ENCODE peak calls at places on chromosome 2, in five cellular contexts. Z is mucosa of descending colon; S is CD4-positive, alpha-beta memory T cell; K is cardiac muscle cell; D is heart right ventricle. U is an unnamed sample.

GRCh38 chr2:98608962-98609604 is 694 bp downstream of the UNC50 start:
- DNase-seq in S (peak), Z (peak), D (peak), K (peak), U (peak)

GRCh38 chr2:20579866-20580265 is 71.0 kb downstream of the HS1BP3 start:
- DNase-seq in S (no peak), Z (no peak), K (peak), D (peak), U (no peak)

GRCh38 chr2:48248251-48248933 is 281.6 kb upstream of the STON1 start:
- DNase-seq in K (peak), Z (no peak), S (no peak), D (no peak), U (peak)

GRCh38 chr2:136117909-136118818 is at the start of gene CXCR4:
- DNase-seq in Z (peak), K (peak), S (peak), D (peak), U (peak)

GRCh38 chr2:6556755-6557154 is 309.0 kb downstream of the CMPK2 start:
- DNase-seq in Z (no peak), D (no peak), K (no peak), S (no peak), U (peak)

GRCh38 chr2:72940786-72941185 is 23.5 kb downstream of the EMX1 start:
- DNase-seq in S (no peak), K (peak), Z (no peak), D (no peak), U (peak)

GRCh38 chr2:228063558-228063957 is 117.9 kb downstream of the SPHKAP start:
- DNase-seq in D (no peak), S (no peak), Z (no peak), K (no peak), U (no peak)

GRCh38 chr2:43453771-43454170 is 142.1 kb downstream of the THADA start:
- DNase-seq in K (no peak), D (no peak), Z (no peak), S (no peak), U (no peak)

GRCh38 chr2:64354857-64355680 is 98.9 kb upstream of the LGALSL start:
- DNase-seq in Z (no peak), K (peak), S (no peak), D (no peak), U (peak)

GRCh38 chr2:236366406-236366805 is 102.2 kb upstream of the ASB18 start:
- DNase-seq in D (no peak), Z (no peak), S (peak), K (no peak), U (no peak)

GRCh38 chr2:71559080-71559827 is 105.9 kb downstream of the DYSF start:
- DNase-seq in S (no peak), Z (no peak), K (no peak), D (no peak), U (no peak)

GRCh38 chr2:105797298-105797819 is 52.6 kb downstream of the NCK2 start:
- DNase-seq in K (peak), D (no peak), S (peak), Z (no peak), U (peak)

GRCh38 chr2:216354236-216354788 is 18.0 kb downstream of the MARCHF4 start:
- DNase-seq in K (peak), D (no peak), Z (no peak), S (no peak), U (no peak)

GRCh38 chr2:38723173-38723572 is 28.0 kb downstream of the SRSF7 start:
- DNase-seq in Z (no peak), D (no peak), S (no peak), K (no peak), U (no peak)

GRCh38 chr2:109129356-109129920 is 433 bp downstream of the SH3RF3 start:
- DNase-seq in D (peak), S (no peak), Z (peak), K (peak), U (peak)

GRCh38 chr2:205107810-205108209 is 562.5 kb downstream of the PARD3B start:
- DNase-seq in D (no peak), S (no peak), K (no peak), Z (no peak), U (no peak)

GRCh38 chr2:47504174-47504810 is 101.3 kb downstream of the MSH2 start:
- DNase-seq in D (no peak), S (no peak), Z (no peak), K (no peak), U (no peak)

DNA sequence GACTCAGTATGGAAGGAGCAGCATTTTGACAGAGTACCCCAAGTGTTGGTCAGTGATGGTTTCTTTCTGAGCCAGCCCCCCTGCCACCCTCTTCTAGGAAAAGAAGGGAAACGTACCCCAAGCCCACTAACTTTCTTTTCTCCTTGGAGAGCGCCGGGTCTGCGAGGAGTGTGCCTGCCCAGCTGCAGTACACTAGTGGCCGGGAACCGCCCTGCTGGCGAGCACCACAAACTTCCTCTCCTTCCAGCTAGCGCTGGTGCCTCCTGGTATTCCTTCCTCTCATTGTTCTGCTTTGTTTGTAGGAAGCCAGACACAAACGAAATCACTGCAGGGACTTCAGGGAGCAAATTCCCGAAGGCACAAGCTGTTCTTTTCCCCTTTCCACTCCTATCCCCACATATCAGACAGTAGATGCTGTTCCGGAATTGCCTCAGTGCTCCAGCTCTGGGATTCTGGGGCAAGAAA is 1.8 kb downstream of the CCDC85A start:
- DNase-seq in D (peak), S (no peak), Z (peak), K (peak), U (peak)
- H3K4me3 ChIP-seq in D (peak), S (no peak), Z (no peak), K (peak), U (peak)

GRCh38 chr2:189577108-189577507 is 3.5 kb downstream of the SLC40A1 start:
- DNase-seq in S (no peak), Z (no peak), K (no peak), D (no peak), U (no peak)
- H3K4me3 ChIP-seq in S (no peak), Z (no peak), K (no peak), D (peak), U (no peak)

GRCh38 chr2:113390133-113390849 is 47.2 kb upstream of the ZNG1B start:
- DNase-seq in Z (no peak), K (peak), S (peak), D (no peak), U (peak)
- H3K4me3 ChIP-seq in Z (no peak), K (no peak), S (peak), D (peak), U (peak)

GRCh38 chr2:4381049-4381448 is 677.7 kb downstream of the DCDC2C start:
- DNase-seq in K (no peak), S (no peak), Z (no peak), D (no peak), U (no peak)
- H3K4me3 ChIP-seq in K (no peak), S (no peak), Z (no peak), D (no peak), U (no peak)

GRCh38 chr2:45568935-45569334 is 42.1 kb downstream of the SRBD1 start:
- DNase-seq in S (no peak), D (no peak), K (peak), Z (no peak), U (no peak)

GRCh38 chr2:45567288-45567963 is 43.6 kb downstream of the SRBD1 start:
- DNase-seq in S (no peak), D (no peak), Z (peak), K (no peak), U (no peak)

GRCh38 chr2:45570671-45571334 is 40.3 kb downstream of the SRBD1 start:
- DNase-seq in D (no peak), K (peak), Z (no peak), S (no peak), U (no peak)

GRCh38 chr2:45571940-45572339 is 39.1 kb downstream of the SRBD1 start:
- DNase-seq in Z (no peak), K (no peak), D (no peak), S (no peak), U (no peak)

GRCh38 chr2:45567974-45568789 is 42.9 kb downstream of the SRBD1 start:
- DNase-seq in Z (no peak), S (no peak), K (peak), D (no peak), U (no peak)
- H3K4me3 ChIP-seq in Z (no peak), S (peak), K (no peak), D (peak), U (no peak)

GRCh38 chr2:142973822-142974207 is 96.4 kb downstream of the KYNU start:
- DNase-seq in Z (no peak), D (no peak), K (no peak), S (no peak), U (no peak)
- H3K4me3 ChIP-seq in Z (no peak), D (no peak), K (no peak), S (no peak), U (no peak)

GRCh38 chr2:197307933-197308521 is 2.6 kb downstream of the ANKRD44 start:
- DNase-seq in D (no peak), K (no peak), S (no peak), Z (no peak), U (no peak)

GRCh38 chr2:197308635-197309368 is 1.8 kb downstream of the ANKRD44 start:
- DNase-seq in Z (no peak), D (no peak), S (no peak), K (no peak), U (no peak)

GRCh38 chr2:197306691-197307030 is 3.9 kb downstream of the ANKRD44 start:
- DNase-seq in S (peak), D (peak), K (no peak), Z (no peak), U (peak)

GRCh38 chr2:197306024-197306690 is 4.4 kb downstream of the ANKRD44 start:
- DNase-seq in S (no peak), Z (no peak), K (no peak), D (no peak), U (no peak)

DNA sequence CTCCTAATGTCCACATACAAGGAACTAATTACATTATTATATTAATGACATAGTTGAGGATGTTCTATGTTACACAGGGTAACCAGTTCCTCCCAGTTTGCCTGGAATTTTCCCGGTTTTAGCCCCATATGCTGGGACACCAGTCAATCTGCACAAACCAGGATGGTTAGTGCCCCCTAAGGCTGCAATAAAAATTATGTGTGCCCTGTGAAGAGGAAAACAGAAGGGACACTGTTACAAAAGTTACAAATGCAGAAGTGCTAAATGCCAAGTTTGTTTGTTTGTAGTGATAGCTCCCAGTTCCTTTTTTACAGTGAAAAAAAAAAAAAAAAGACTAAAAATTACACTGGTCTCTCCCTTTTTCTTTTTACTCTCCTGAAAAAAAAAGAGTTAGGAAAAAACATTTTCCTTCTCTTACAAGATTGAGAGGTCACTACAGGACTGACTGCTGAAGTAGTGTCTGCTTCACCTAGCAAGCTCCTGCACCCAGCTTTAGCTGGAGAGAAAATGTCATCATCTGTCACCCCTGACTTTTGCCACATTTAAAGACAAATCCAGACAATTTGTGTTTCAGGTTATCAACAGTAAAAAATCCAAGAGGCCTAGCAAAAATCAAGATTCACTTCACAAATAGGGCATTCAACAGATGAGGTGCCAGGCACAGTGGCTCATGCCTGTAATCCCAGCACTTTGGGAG is 3.2 kb downstream of the ANKRD44 start:
- DNase-seq in Z (no peak), K (no peak), D (no peak), S (no peak), U (no peak)
- H3K4me3 ChIP-seq in Z (no peak), K (no peak), D (no peak), S (peak), U (no peak)

GRCh38 chr2:96762529-96763253 is 2.0 kb downstream of the CNNM4 start:
- DNase-seq in Z (no peak), K (peak), D (no peak), S (no peak), U (no peak)
- H3K4me3 ChIP-seq in Z (peak), K (peak), D (peak), S (peak), U (peak)